ENCODE peak calls at places on chromosomes 11 and 22, in nine cellular contexts. D, I, E, S, J, R, Z, W and H are unnamed samples.

GRCh38 chr11:76248210-76248609 is 41.9 kb upstream of the WNT11 start:
- DNase-seq in R (no peak), Z (no peak), J (no peak), E (no peak), W (no peak), I (no peak), D (no peak), S (peak; percentile 16), H (no peak)

GRCh38 chr11:46838501-46838900 is 7.6 kb downstream of the CKAP5 start:
- DNase-seq in E (no peak), S (no peak), R (no peak), D (no peak), J (no peak), W (no peak), Z (no peak), I (no peak), H (no peak)

GRCh38 chr11:79237676-79238075 is 203.2 kb downstream of the TENM4 start:
- DNase-seq in W (peak; percentile 98), E (no peak), Z (no peak), I (no peak), R (no peak), J (peak; percentile 13), D (no peak), S (no peak), H (no peak)

GRCh38 chr22:45597460-45598192 is 74.0 kb upstream of the ATXN10 start:
- DNase-seq in E (no peak), I (peak; percentile 48), S (no peak), R (no peak), W (no peak), J (no peak), D (peak; percentile 41), Z (no peak), H (no peak)

GRCh38 chr11:22512457-22512856 is 113.2 kb downstream of the FANCF start:
- DNase-seq in S (no peak), D (no peak), J (no peak), R (no peak), E (no peak), I (no peak), W (peak; percentile 53), Z (no peak), H (no peak)

GRCh38 chr11:115581871-115582639 is 77.8 kb upstream of the CADM1 start:
- DNase-seq in Z (no peak), J (no peak), S (no peak), R (no peak), E (no peak), D (no peak), W (peak; percentile 37), I (no peak), H (no peak)

GRCh38 chr11:44859528-44859925 is 91.2 kb downstream of the TP53I11 start:
- DNase-seq in R (no peak), E (no peak), S (no peak), I (no peak), W (no peak), J (no peak), Z (no peak), D (no peak), H (no peak)

GRCh38 chr11:2262301-2263011 is 7.9 kb downstream of the ASCL2 start:
- DNase-seq in D (no peak), I (no peak), S (no peak), E (no peak), W (no peak), J (no peak), Z (no peak), R (no peak), H (no peak)

GRCh38 chr11:133072366-133072765 is 459.9 kb downstream of the OPCML start:
- DNase-seq in E (no peak), S (no peak), J (no peak), Z (no peak), R (no peak), D (no peak), W (peak; percentile 32), I (no peak), H (no peak)

GRCh38 chr11:2578006-2578933 is 121.5 kb downstream of the KCNQ1OT1 start:
- DNase-seq in R (no peak), S (peak; percentile 53), D (peak; percentile 67), E (no peak), Z (no peak), W (no peak), J (no peak), I (peak; percentile 44), H (peak; percentile 4)

GRCh38 chr22:44677299-44678244 is 24.4 kb upstream of the PRR5 start:
- DNase-seq in Z (no peak), I (no peak), E (no peak), R (no peak), S (peak; percentile 54), J (no peak), W (no peak), D (no peak), H (no peak)

GRCh38 chr11:70233034-70233433 is 29.9 kb downstream of the FADD start:
- DNase-seq in E (no peak), D (no peak), S (no peak), J (no peak), W (no peak), R (no peak), Z (no peak), I (no peak), H (no peak)

GRCh38 chr11:2218234-2218633 is 46.6 kb upstream of the TH start:
- DNase-seq in I (no peak), Z (no peak), S (no peak), D (no peak), J (no peak), E (no peak), W (no peak), R (no peak), H (no peak)

GRCh38 chr11:27718853-27719574 is 18.8 kb upstream of the BDNF start:
- DNase-seq in Z (no peak), D (no peak), I (no peak), J (peak; percentile 10), W (peak; percentile 68), E (no peak), S (peak; percentile 60), R (no peak), H (peak; percentile 58)

GRCh38 chr11:44453871-44454270 is 111.6 kb upstream of the CD82 start:
- DNase-seq in E (no peak), Z (no peak), I (no peak), D (no peak), R (no peak), W (no peak), S (no peak), J (no peak), H (no peak)

DNA sequence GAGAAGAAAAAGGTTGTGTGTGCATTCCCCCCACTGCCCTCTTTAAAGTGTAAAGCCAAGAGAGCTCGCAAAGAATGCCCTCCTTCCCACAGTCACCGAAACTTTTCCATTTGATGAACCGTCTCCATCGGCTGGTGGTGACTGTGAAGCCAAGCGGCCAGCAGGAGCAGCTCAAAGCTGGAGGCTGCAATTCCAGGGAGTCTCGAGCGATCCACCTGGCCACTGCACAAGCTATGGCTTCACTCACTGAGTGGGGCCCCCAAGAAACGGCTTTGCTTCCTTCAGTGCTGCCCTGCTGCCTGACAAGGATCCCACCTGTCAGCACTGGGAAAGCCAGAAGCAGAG is 117.7 kb downstream of the ABTB2 start:
- DNase-seq in S (no peak), R (no peak), Z (no peak), I (no peak), J (no peak), D (no peak), W (peak; percentile 20), E (no peak), H (no peak)
- H3K4me1 ChIP-seq in S (peaks cover 10% of the 10 kb centered on the region), R (no peaks in the 10 kb centered on the region), Z (peaks cover 31% of the 10 kb centered on the region), I (peaks cover 31% of the 10 kb centered on the region), J (peaks cover 31% of the 10 kb centered on the region), D (peaks cover 31% of the 10 kb centered on the region), W (peaks cover 6% of the 10 kb centered on the region), E (peaks cover 10% of the 10 kb centered on the region), H (peaks cover 12% of the 10 kb centered on the region)

GRCh38 chr22:50530280-50530856 is 556 bp upstream of the TYMP start:
- DNase-seq in S (peak; percentile 95), I (peak; percentile 91), Z (no peak), J (peak; percentile 83), D (peak; percentile 97), W (peak; percentile 71), E (no peak), R (no peak), H (peak; percentile 84)

GRCh38 chr22:50527921-50528681 is 1.7 kb downstream of the TYMP start:
- DNase-seq in I (no peak), S (peak; percentile 59), D (no peak), Z (no peak), W (no peak), R (no peak), E (no peak), J (no peak), H (peak; percentile 67)

GRCh38 chr22:50526849-50527801 is 1.7 kb upstream of the SCO2 start:
- DNase-seq in D (peak; percentile 91), Z (no peak), S (peak; percentile 87), J (peak; percentile 64), E (no peak), W (peak; percentile 23), I (peak; percentile 72), R (no peak), H (peak; percentile 88)

GRCh38 chr22:50529416-50530279 is at the start of gene TYMP:
- DNase-seq in E (peak; percentile 61), S (peak; percentile 93), R (no peak), J (peak; percentile 66), Z (no peak), D (no peak), I (peak; percentile 83), W (peak; percentile 52), H (peak; percentile 83)

GRCh38 chr22:50528682-50529415 is 963 bp downstream of the TYMP start:
- DNase-seq in J (no peak), Z (no peak), E (no peak), W (no peak), D (no peak), I (no peak), S (no peak), R (no peak), H (peak; percentile 62)
- H3K4me1 ChIP-seq in J (peaks cover 61% of the 10 kb centered on the region), Z (peaks cover 54% of the 10 kb centered on the region), E (peaks cover 33% of the 10 kb centered on the region), W (peaks cover 20% of the 10 kb centered on the region), D (peaks cover 96% of the 10 kb centered on the region), I (peaks cover 90% of the 10 kb centered on the region), S (no peaks in the 10 kb centered on the region), R (peaks cover 43% of the 10 kb centered on the region), H (peaks cover 77% of the 10 kb centered on the region)

DNA sequence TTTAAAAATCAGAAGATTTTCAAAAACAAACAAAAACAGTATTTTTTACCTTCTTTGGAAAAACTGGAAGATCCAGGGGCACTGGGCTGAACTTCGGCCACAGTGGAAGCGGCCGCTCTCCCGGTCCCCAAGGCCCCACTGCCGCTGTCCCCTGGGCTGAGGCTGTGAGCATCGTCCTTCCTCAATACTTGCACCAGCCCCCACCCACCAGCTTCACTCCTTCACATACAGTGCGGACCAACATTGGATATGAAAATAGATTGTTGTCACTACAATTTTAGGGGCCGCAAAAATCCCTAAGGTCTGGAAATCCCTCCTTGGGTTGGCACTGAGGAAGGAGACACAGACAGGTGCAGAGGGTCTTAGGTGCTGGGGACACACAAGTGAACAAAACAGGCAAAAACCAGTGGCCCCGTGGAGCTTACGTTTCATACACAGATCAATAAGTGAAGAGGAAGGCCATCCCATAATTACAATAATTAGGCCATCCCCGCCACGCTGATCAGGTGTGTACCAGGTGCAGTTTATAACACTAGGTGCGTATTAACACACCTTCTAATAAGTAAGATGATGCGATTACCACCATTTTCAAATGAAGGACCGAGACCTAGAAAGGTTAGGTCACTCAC is 28.2 kb upstream of the SLC22A12 start:
- DNase-seq in I (no peak), J (no peak), R (no peak), E (no peak), Z (no peak), S (no peak), W (no peak), D (peak; percentile 37), H (no peak)
- H3K4me1 ChIP-seq in I (no peaks in the 10 kb centered on the region), J (peaks cover 13% of the 10 kb centered on the region), R (no peaks in the 10 kb centered on the region), E (no peaks in the 10 kb centered on the region), Z (no peaks in the 10 kb centered on the region), S (no peaks in the 10 kb centered on the region), W (no peaks in the 10 kb centered on the region), D (peaks cover 24% of the 10 kb centered on the region), H (no peaks in the 10 kb centered on the region)

GRCh38 chr11:59615637-59616395 is at the start of gene OSBP:
- DNase-seq in W (peak; percentile 100), E (peak; percentile 99), Z (peak; percentile 99), J (peak; percentile 100), R (peak; percentile 94), I (peak; percentile 99), S (peak; percentile 99), D (peak; percentile 99), H (peak; percentile 100)
- H3K4me1 ChIP-seq in W (peaks cover 7% of the 10 kb centered on the region), E (peaks cover 40% of the 10 kb centered on the region), Z (peaks cover 43% of the 10 kb centered on the region), J (peaks cover 40% of the 10 kb centered on the region), R (peaks cover 41% of the 10 kb centered on the region), I (peaks cover 47% of the 10 kb centered on the region), S (peaks cover 7% of the 10 kb centered on the region), D (peaks cover 53% of the 10 kb centered on the region), H (peaks cover 45% of the 10 kb centered on the region)